ENCODE peak calls at places on chromosome 14, in nine cellular contexts. L is glutamatergic neuron, S is foreskin fibroblast, N is SK-N-SH, M is hepatocyte, O is heart right ventricle, P is fibroblast of the aortic adventitia, G is astrocyte of the cerebellum, U is uterus. Y is an unnamed sample.

GRCh38 chr14:67815573-67816235 is 686 bp downstream of the ZFYVE26 start:
- DNase-seq in L (no peak), S (peak), P (peak), G (no peak), O (no peak), M (peak), N (no peak), U (no peak), Y (no peak)

GRCh38 chr14:22255042-22255441 is 334.0 kb downstream of the DAD1 start:
- DNase-seq in L (no peak), O (no peak), M (no peak), S (no peak), U (no peak), N (no peak), P (no peak), G (no peak), Y (no peak)

GRCh38 chr14:63486729-63487128 is 56.4 kb downstream of the PPP2R5E start:
- DNase-seq in P (no peak), S (no peak), M (no peak), O (no peak), G (no peak), U (no peak), N (no peak), L (no peak), Y (no peak)

GRCh38 chr14:55088356-55088755 is 36.9 kb downstream of the MAPK1IP1L start:
- DNase-seq in L (no peak), U (no peak), M (no peak), S (no peak), G (no peak), P (no peak), O (no peak), N (no peak), Y (no peak)

GRCh38 chr14:78710963-78711362 is 540.8 kb downstream of the NRXN3 start:
- DNase-seq in L (no peak), M (no peak), O (no peak), N (no peak), S (no peak), P (no peak), G (no peak), U (no peak), Y (no peak)

GRCh38 chr14:71388862-71389261 is 481.6 kb downstream of the PCNX1 start:
- DNase-seq in N (no peak), G (no peak), L (no peak), O (no peak), S (no peak), U (no peak), M (no peak), P (no peak), Y (no peak)

GRCh38 chr14:75554482-75554881 is 23.9 kb upstream of the FLVCR2 start:
- DNase-seq in L (no peak), M (peak), O (no peak), N (no peak), U (no peak), P (no peak), G (no peak), S (peak), Y (no peak)

GRCh38 chr14:49306152-49306751 is 279.9 kb downstream of the RPS29 start:
- DNase-seq in P (peak), M (peak), S (peak), O (no peak), L (no peak), N (peak), G (peak), U (no peak), Y (no peak)

GRCh38 chr14:94598506-94598815 is 13.7 kb upstream of the SERPINA3 start:
- DNase-seq in P (no peak), L (no peak), S (no peak), G (no peak), O (no peak), M (no peak), U (no peak), N (no peak), Y (no peak)

GRCh38 chr14:44912041-44912869 is 49.5 kb downstream of the KLHL28 start:
- DNase-seq in U (no peak), N (peak), L (peak), O (peak), G (no peak), M (no peak), P (no peak), S (peak), Y (no peak)

GRCh38 chr14:101888182-101888581 is 76.2 kb upstream of the DYNC1H1 start:
- DNase-seq in M (no peak), O (no peak), U (no peak), S (no peak), P (no peak), G (no peak), L (no peak), N (no peak), Y (no peak)

GRCh38 chr14:101891471-101891870 is 72.9 kb upstream of the DYNC1H1 start:
- DNase-seq in O (no peak), S (no peak), L (no peak), U (no peak), M (no peak), P (no peak), G (no peak), N (no peak), Y (no peak)

GRCh38 chr14:101887219-101887618 is 77.2 kb upstream of the DYNC1H1 start:
- DNase-seq in M (no peak), P (no peak), S (no peak), L (no peak), O (no peak), U (no peak), N (no peak), G (no peak), Y (no peak)

GRCh38 chr14:101889366-101889765 is 75.0 kb upstream of the DYNC1H1 start:
- DNase-seq in M (no peak), U (no peak), N (no peak), L (no peak), P (no peak), G (no peak), O (no peak), S (no peak), Y (no peak)

DNA sequence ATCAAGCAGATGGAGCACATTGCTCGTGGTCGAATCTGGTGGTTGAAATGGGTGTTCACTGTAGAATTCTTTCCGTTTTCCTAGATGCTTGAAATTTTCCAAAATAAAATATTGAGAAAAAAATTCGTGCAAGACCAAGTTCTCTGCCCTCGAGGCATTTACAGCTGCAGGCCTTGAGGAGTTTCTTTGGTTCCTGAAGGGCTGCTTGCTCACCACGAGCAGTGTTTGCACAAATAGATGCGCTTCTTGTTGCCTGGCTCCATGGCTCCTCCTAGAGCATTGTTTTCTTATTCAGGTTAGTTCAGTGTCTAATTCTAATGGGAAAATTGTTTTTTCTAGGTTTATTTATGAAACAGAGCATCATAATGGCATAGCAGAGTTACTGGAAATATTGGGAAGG is 74.5 kb upstream of the DYNC1H1 start:
- DNase-seq in S (peak), N (no peak), P (peak), M (no peak), G (no peak), O (no peak), U (no peak), L (no peak), Y (no peak)
- TF ChIP-seq CTCF in S (peak), N (peak), P (no peak), M (peak), G (peak), O (no peak), U (no peak), L (no peak), Y (no peak)

DNA sequence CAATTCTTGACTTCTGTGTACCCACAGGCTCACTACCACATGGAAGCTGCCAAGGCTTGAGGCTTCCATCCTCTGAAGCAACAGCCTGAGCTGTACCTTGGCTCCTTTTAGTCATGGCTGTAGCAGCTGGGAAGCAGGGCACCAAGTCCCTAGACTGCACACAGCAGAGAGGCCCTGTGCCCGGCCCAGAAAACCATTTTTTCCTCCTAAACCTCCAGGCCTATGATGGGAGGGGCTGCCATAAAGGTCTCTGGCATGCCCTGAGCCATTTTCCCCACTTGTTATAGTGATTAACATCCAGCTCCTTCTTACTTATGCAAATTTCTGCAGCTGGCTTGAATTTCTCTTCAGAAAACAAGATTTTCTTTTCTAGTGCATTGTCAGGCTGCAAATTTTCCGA is 121.8 kb downstream of the RPS6KA5 start:
- DNase-seq in G (no peak), O (no peak), M (no peak), S (no peak), U (no peak), P (no peak), L (no peak), N (no peak), Y (no peak)
- TF ChIP-seq CTCF in G (no peak), O (no peak), M (no peak), S (no peak), U (no peak), P (no peak), L (no peak), N (no peak), Y (no peak)

GRCh38 chr14:90608925-90609324 is 207.3 kb downstream of the TTC7B start:
- DNase-seq in M (no peak), N (no peak), U (no peak), G (peak), S (peak), O (no peak), L (no peak), P (no peak), Y (no peak)

GRCh38 chr14:90611501-90611900 is 204.7 kb downstream of the TTC7B start:
- DNase-seq in M (no peak), O (no peak), G (no peak), L (no peak), S (no peak), N (no peak), P (no peak), U (no peak), Y (no peak)

GRCh38 chr14:90611936-90612335 is 204.3 kb downstream of the TTC7B start:
- DNase-seq in G (no peak), M (no peak), P (peak), U (no peak), L (no peak), N (no peak), O (no peak), S (peak), Y (no peak)

GRCh38 chr14:90609376-90609775 is 206.9 kb downstream of the TTC7B start:
- DNase-seq in P (no peak), N (no peak), G (no peak), U (no peak), M (no peak), O (no peak), S (no peak), L (no peak), Y (no peak)

DNA sequence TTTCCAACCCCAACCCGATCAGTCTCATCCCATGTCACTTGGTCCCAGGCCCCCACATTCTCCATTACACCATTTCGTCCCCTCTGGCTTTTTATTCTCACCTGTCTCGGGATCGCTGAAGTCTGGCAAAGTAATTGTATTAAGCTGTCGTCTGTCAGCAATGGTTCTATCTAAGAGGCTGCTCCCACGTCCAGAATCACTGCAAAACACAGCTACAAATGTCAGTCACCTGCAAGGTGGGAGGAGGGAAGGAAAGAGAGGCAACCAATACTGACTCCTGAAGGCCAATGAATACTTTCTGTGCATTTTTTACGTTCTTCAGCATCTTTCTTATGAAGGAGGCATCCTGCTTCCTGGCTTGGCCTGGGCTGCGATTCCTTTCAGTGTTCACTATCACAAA is 205.6 kb downstream of the TTC7B start:
- DNase-seq in L (no peak), G (no peak), S (no peak), M (no peak), N (no peak), O (no peak), P (no peak), U (no peak), Y (no peak)
- TF ChIP-seq CTCF in L (no peak), G (no peak), S (no peak), M (no peak), N (no peak), O (no peak), P (no peak), U (no peak), Y (no peak)

GRCh38 chr14:99437706-99438105 is 43.0 kb downstream of the SETD3 start:
- DNase-seq in P (no peak), G (no peak), U (no peak), M (no peak), S (no peak), L (no peak), O (no peak), N (no peak), Y (no peak)

GRCh38 chr14:99441918-99442317 is 38.7 kb downstream of the SETD3 start:
- DNase-seq in U (no peak), G (no peak), N (no peak), S (no peak), L (no peak), O (no peak), P (no peak), M (no peak), Y (no peak)

GRCh38 chr14:99440278-99440677 is 40.4 kb downstream of the SETD3 start:
- DNase-seq in S (no peak), G (no peak), P (no peak), O (no peak), L (no peak), U (no peak), M (no peak), N (no peak), Y (no peak)

GRCh38 chr14:99445916-99446315 is 34.7 kb downstream of the SETD3 start:
- DNase-seq in M (no peak), U (no peak), O (no peak), G (no peak), P (no peak), S (no peak), N (no peak), L (no peak), Y (no peak)

GRCh38 chr14:99441157-99441870 is 39.3 kb downstream of the SETD3 start:
- DNase-seq in L (peak), U (no peak), P (no peak), O (no peak), M (peak), G (no peak), N (peak), S (peak), Y (no peak)
- TF ChIP-seq CTCF in L (peak), U (no peak), P (no peak), O (no peak), M (peak), G (peak), N (no peak), S (peak), Y (no peak)

GRCh38 chr14:103886304-103887169 is 39.2 kb upstream of the PPP1R13B start:
- DNase-seq in S (peak), G (no peak), O (no peak), N (no peak), U (no peak), P (no peak), M (peak), L (no peak), Y (no peak)
- TF ChIP-seq CTCF in S (no peak), G (peak), O (no peak), N (no peak), U (peak), P (no peak), M (peak), L (no peak), Y (no peak)